ENCODE peak calls at places on chromosomes 12 and 14, in six cellular contexts. F is activated T-helper 2 cell treated with anti-CD3 and anti-CD28 coated beads, Interferon-gamma antibody, Interleukin-2, Interleukin-4, amounts not matched to agents 10 μg/mL and 5 μg/mL and 100 μg/mL, durations not matched to agents 14 hours and 24 hours and 36 hours; D is aorta; N is stimulated activated CD4-positive, alpha-beta T cell treated with anti-CD3 and anti-CD28 coated beads, Interleukin-12 subunit alpha, Interleukin-12 subunit beta, amount 100 ng/mL, for 48 hours; U is activated CD8-positive, alpha-beta memory T cell treated with anti-CD3 and anti-CD28 coated beads for 1 hour; E is epithelial cell of esophagus. T is an unnamed sample.

GRCh38 chr12:3152013-3152412 is 74.8 kb downstream of the TSPAN9 start:
- DNase-seq in F (no peak), D (peak; percentile 78), N (no peak), U (no peak), E (no peak), T (no peak)

GRCh38 chr12:130164931-130165330 is 2.7 kb downstream of the FZD10 start:
- DNase-seq in F (no peak), D (no peak), N (no peak), U (no peak), E (no peak), T (no peak)

GRCh38 chr12:68400231-68400829 is 68.2 kb upstream of the MDM1 start:
- DNase-seq in F (no peak), D (no peak), N (no peak), U (no peak), E (no peak), T (no peak)

GRCh38 chr12:105613269-105613668 is 282.8 kb downstream of the C12orf75 start:
- DNase-seq in F (no peak), D (no peak), N (no peak), U (no peak), E (no peak), T (no peak)

GRCh38 chr14:96153003-96153402 is 51.6 kb upstream of the BDKRB2 start:
- DNase-seq in F (no peak), D (no peak), N (no peak), U (no peak), E (no peak), T (no peak)

GRCh38 chr14:91681893-91682563 is 49.9 kb downstream of the CATSPERB start:
- DNase-seq in F (no peak), D (no peak), N (peak; percentile 7), U (no peak), E (no peak), T (no peak)

GRCh38 chr12:132658149-132658905 is 28.8 kb downstream of the POLE start:
- DNase-seq in F (no peak), D (no peak), N (no peak), U (no peak), E (no peak), T (no peak)

GRCh38 chr14:50928002-50928635 is 16.2 kb downstream of the PYGL start:
- DNase-seq in F (no peak), D (no peak), N (no peak), U (no peak), E (no peak), T (no peak)

GRCh38 chr12:122145505-122146330 is 28.3 kb downstream of the IL31 start:
- DNase-seq in F (no peak), D (no peak), N (no peak), U (no peak), E (no peak), T (no peak)

GRCh38 chr12:56591111-56591510 is 39.0 kb downstream of the BAZ2A start:
- DNase-seq in F (no peak), D (no peak), N (no peak), U (no peak), E (no peak), T (no peak)

GRCh38 chr12:51183816-51184215 is 10.9 kb upstream of the TFCP2 start:
- DNase-seq in F (no peak), D (no peak), N (no peak), U (no peak), E (no peak), T (no peak)

GRCh38 chr12:132617822-132618682 is 524 bp upstream of the P2RX2 start:
- DNase-seq in F (no peak), D (no peak), N (no peak), U (no peak), E (no peak), T (no peak)

GRCh38 chr12:32917094-32917611 is 20.6 kb upstream of the PKP2 start:
- DNase-seq in F (no peak), D (no peak), N (no peak), U (no peak), E (peak; percentile 71), T (peak; percentile 40)

GRCh38 chr12:104243551-104243950 is 28.0 kb downstream of the TXNRD1 start:
- DNase-seq in F (no peak), D (no peak), N (no peak), U (no peak), E (no peak), T (no peak)

GRCh38 chr14:32825058-32825457 is 113.6 kb upstream of the NPAS3 start:
- DNase-seq in F (no peak), D (no peak), N (no peak), U (no peak), E (no peak), T (no peak)

GRCh38 chr14:61577506-61577931 is 117.8 kb upstream of the HIF1A start:
- DNase-seq in F (no peak), D (no peak), N (no peak), U (no peak), E (no peak), T (no peak)

GRCh38 chr14:96126339-96126770 is 78.3 kb upstream of the BDKRB2 start:
- DNase-seq in F (peak; percentile 20), D (no peak), N (no peak), U (no peak), E (no peak), T (no peak)

GRCh38 chr12:102249073-102249854 is 51.6 kb upstream of the PMCH start:
- DNase-seq in F (no peak), D (no peak), N (no peak), U (no peak), E (peak; percentile 46), T (no peak)

GRCh38 chr14:100297320-100298300 is 8.6 kb downstream of the SLC25A29 start:
- DNase-seq in F (no peak), D (peak; percentile 91), N (no peak), U (no peak), E (no peak), T (peak; percentile 75)

GRCh38 chr14:79712302-79712950 is 498.9 kb downstream of the DIO2 start:
- DNase-seq in F (no peak), D (no peak), N (no peak), U (no peak), E (peak; percentile 34), T (no peak)

GRCh38 chr12:93448796-93449195 is 7.0 kb upstream of the UBE2N start:
- DNase-seq in F (no peak), D (no peak), N (no peak), U (no peak), E (peak; percentile 42), T (no peak)

GRCh38 chr12:10362828-10363664 is 26.8 kb downstream of the KLRK1 start:
- DNase-seq in F (no peak), D (no peak), N (no peak), U (no peak), E (peak; percentile 34), T (no peak)

GRCh38 chr12:6696690-6697583 is 3.7 kb downstream of the PIANP start:
- DNase-seq in F (no peak), D (no peak), N (no peak), U (no peak), E (no peak), T (no peak)

GRCh38 chr12:67640863-67641262 is 7.7 kb upstream of the DYRK2 start:
- DNase-seq in F (no peak), D (no peak), N (no peak), U (no peak), E (no peak), T (no peak)

GRCh38 chr12:23055004-23055403 is 430.0 kb downstream of the ETNK1 start:
- DNase-seq in F (no peak), D (no peak), N (no peak), U (no peak), E (peak; percentile 61), T (no peak)

GRCh38 chr12:92735131-92735721 is 32.4 kb downstream of the PLEKHG7 start:
- DNase-seq in F (no peak), D (no peak), N (no peak), U (no peak), E (peak; percentile 64), T (no peak)

GRCh38 chr12:18224745-18225144 is 36.6 kb upstream of the PIK3C2G start:
- DNase-seq in F (no peak), D (no peak), N (no peak), U (no peak), E (peak; percentile 60), T (no peak)

GRCh38 chr12:98644433-98644711 is 216 bp downstream of the IKBIP start:
- DNase-seq in F (no peak), D (no peak), N (no peak), U (no peak), E (peak; percentile 65), T (no peak)